ENCODE peak calls at places on chromosomes 4 and X, in five cellular contexts. A is mesendoderm, X is mesenchymal stem cell, G is neuronal stem cell, M is H9. S is an unnamed sample.

GRCh38 chrX:70527610-70528009 is 83.0 kb downstream of the DLG3 start:
- DNase-seq in A (no peak), X (no peak), G (no peak), M (no peak), S (no peak)

GRCh38 chr4:10457255-10457801 is at the start of gene ZNF518B:
- DNase-seq in A (peak), X (peak), G (peak), M (peak), S (peak)

GRCh38 chrX:129233791-129234190 is 289.5 kb downstream of the SMARCA1 start:
- DNase-seq in A (no peak), X (no peak), G (no peak), M (no peak), S (no peak)

GRCh38 chrX:10634681-10635161 is 14.3 kb upstream of the MID1 start:
- DNase-seq in A (peak), X (peak), G (no peak), M (no peak), S (peak)

GRCh38 chr4:175504316-175504715 is 307.7 kb downstream of the GPM6A start:
- DNase-seq in A (no peak), X (no peak), G (no peak), M (no peak), S (peak)

GRCh38 chrX:80817002-80817401 is 7.3 kb upstream of the BRWD3 start:
- DNase-seq in A (no peak), X (no peak), G (no peak), M (no peak), S (peak)

GRCh38 chr4:108527729-108528128 is 92.6 kb upstream of the RPL34 start:
- DNase-seq in A (no peak), X (no peak), G (no peak), M (no peak), S (no peak)

GRCh38 chrX:3550160-3550765 is 163.2 kb downstream of the PRKX start:
- DNase-seq in A (peak), X (peak), G (no peak), M (no peak), S (no peak)

GRCh38 chr4:42736538-42736937 is 79.6 kb upstream of the ATP8A1 start:
- DNase-seq in A (no peak), X (no peak), G (no peak), M (no peak), S (no peak)

GRCh38 chrX:55450259-55450658 is 1.7 kb upstream of the MAGEH1 start:
- DNase-seq in A (peak), X (peak), G (no peak), M (no peak), S (no peak)

GRCh38 chrX:55451990-55452824 is at the start of gene MAGEH1:
- DNase-seq in A (peak), X (peak), G (peak), M (peak), S (peak)

GRCh38 chrX:55451125-55451524 is 802 bp upstream of the MAGEH1 start:
- DNase-seq in A (no peak), X (no peak), G (no peak), M (no peak), S (no peak)

GRCh38 chrX:55451626-55451989 is 319 bp upstream of the MAGEH1 start:
- DNase-seq in A (no peak), X (no peak), G (no peak), M (no peak), S (no peak)

GRCh38 chrX:55452825-55453124 is 848 bp downstream of the MAGEH1 start:
- DNase-seq in A (no peak), X (no peak), G (no peak), M (no peak), S (no peak)
- H3K9ac ChIP-seq in A (peak), X (peak), G (no peak), M (peak), S (no peak)

DNA sequence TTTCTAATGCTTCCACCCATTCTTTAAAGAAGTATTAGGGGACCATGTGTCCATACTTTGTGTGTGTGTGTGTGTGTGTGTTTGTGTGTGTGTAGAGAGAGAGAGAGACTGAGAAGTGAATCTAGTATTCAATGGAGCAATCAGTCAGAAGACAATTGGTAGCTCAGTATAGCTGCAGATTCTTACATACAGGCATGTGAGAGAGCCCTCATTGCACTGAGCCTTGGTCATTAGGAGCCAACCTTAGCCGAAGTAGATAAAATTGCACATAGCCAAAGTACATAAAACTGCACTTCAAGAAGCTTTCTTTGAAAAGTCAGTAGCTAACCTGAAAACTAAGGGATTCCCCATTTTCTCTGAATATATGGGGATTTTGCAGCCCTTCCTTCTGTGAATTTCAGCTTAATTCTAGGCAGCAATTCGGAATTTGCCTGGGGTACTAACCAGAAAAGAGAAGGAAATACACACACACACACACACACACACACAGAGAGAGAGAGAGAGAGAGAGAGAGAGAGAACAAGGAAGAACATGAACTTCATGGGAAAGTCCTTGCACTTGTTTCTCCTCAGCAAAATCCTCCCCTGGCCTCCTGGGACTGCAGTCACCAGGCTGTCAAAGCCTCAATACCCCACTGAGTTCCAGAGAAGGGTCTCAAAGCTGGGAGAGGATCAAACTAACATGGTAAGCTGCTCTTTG is 1.7 kb upstream of the PRDM8 start:
- DNase-seq in A (no peak), X (no peak), G (no peak), M (no peak), S (no peak)
- H2AK5ac ChIP-seq in A (no peak), X (no peak), G (no peak), M (no peak), S (no peak)

GRCh38 chr4:77040265-77040664 is 35.5 kb downstream of the CCNI start:
- DNase-seq in A (no peak), X (peak), G (no peak), M (no peak), S (no peak)
- H3K9ac ChIP-seq in A (no peak), X (peak), G (no peak), M (no peak), S (no peak)

GRCh38 chr4:7938513-7939376 is 916 bp downstream of the AFAP1 start:
- DNase-seq in A (peak), X (peak), G (no peak), M (no peak), S (peak)
- H2AK5ac ChIP-seq in A (no peak), X (no peak), G (peak), M (no peak), S (peak)

DNA sequence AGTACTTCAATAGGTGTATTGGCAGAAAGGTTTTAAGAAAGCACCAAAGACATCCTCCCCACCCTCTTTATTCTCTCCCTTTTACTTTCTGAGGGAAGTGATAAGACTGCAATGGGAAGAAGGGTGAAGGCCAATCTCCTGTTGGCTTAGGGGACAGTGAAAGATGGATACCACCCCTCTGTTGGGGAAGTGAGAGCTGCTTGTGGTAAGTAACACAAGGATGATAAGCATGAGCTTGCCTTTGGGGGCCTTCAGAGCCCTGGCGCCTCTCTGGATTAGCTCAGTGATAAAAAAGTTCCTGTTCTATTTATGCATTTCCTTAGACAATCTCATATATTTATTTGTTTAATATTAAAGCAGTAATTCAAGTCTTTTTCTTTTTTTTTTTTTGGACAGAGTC is 5.2 kb upstream of the KLF8 start:
- DNase-seq in A (no peak), X (no peak), G (no peak), M (no peak), S (no peak)
- H3K9ac ChIP-seq in A (no peak), X (no peak), G (no peak), M (no peak), S (no peak)

GRCh38 chr4:156931267-156931666 is 40.3 kb downstream of the PDGFC start:
- DNase-seq in A (no peak), X (peak), G (no peak), M (no peak), S (peak)

GRCh38 chr4:156934259-156934635 is 37.4 kb downstream of the PDGFC start:
- DNase-seq in A (no peak), X (no peak), G (no peak), M (no peak), S (no peak)

GRCh38 chr4:156939151-156939550 is 32.4 kb downstream of the PDGFC start:
- DNase-seq in A (no peak), X (no peak), G (no peak), M (no peak), S (no peak)

GRCh38 chr4:156929706-156930105 is 41.9 kb downstream of the PDGFC start:
- DNase-seq in A (no peak), X (no peak), G (no peak), M (no peak), S (no peak)

GRCh38 chr4:156933633-156934258 is 37.9 kb downstream of the PDGFC start:
- DNase-seq in A (no peak), X (peak), G (no peak), M (no peak), S (peak)
- H2AK5ac ChIP-seq in A (no peak), X (peak), G (no peak), M (no peak), S (no peak)

GRCh38 chr4:101157415-101158135 is 189.8 kb downstream of the PPP3CA start:
- DNase-seq in A (no peak), X (peak), G (no peak), M (no peak), S (no peak)
- H3K9ac ChIP-seq in A (no peak), X (peak), G (no peak), M (no peak), S (no peak)

GRCh38 chrX:40174594-40175415 is 77.0 kb upstream of the BCOR start:
- DNase-seq in A (peak), X (peak), G (no peak), M (peak), S (peak)
- H2AK5ac ChIP-seq in A (no peak), X (peak), G (no peak), M (no peak), S (no peak)

GRCh38 chrX:9221714-9222113 is 187.8 kb upstream of the FAM9B start:
- DNase-seq in A (no peak), X (no peak), G (no peak), M (no peak), S (no peak)

GRCh38 chrX:9227276-9227675 is 193.3 kb upstream of the FAM9B start:
- DNase-seq in A (no peak), X (no peak), G (no peak), M (no peak), S (no peak)

GRCh38 chrX:9222299-9222698 is 188.4 kb upstream of the FAM9B start:
- DNase-seq in A (peak), X (no peak), G (no peak), M (no peak), S (no peak)
- H3K9ac ChIP-seq in A (no peak), X (no peak), G (no peak), M (no peak), S (no peak)